ENCODE peak calls at places on chromosomes 2 and 18, in five cellular contexts. T, D, E, N and I are unnamed samples.
A peak's percentile ranks its signal among the peaks of the same experiment; 100 is the strongest.

GRCh38 chr2:60738679-60739078 is 17.4 kb upstream of the PAPOLG start:
- DNase-seq in T (no peak), D (no peak), E (no peak), N (no peak), I (no peak)

GRCh38 chr2:164456599-164456998 is 164.7 kb downstream of the GRB14 start:
- DNase-seq in T (peak; percentile 57), D (no peak), E (peak; percentile 22), N (no peak), I (no peak)

GRCh38 chr2:172090947-172091625 is 5.8 kb downstream of the DLX1 start:
- DNase-seq in T (no peak), D (no peak), E (no peak), N (peak; percentile 26), I (no peak)

GRCh38 chr2:239114119-239114581 is 266.3 kb downstream of the TWIST2 start:
- DNase-seq in T (peak; percentile 37), D (peak; percentile 51), E (peak; percentile 28), N (peak; percentile 45), I (peak; percentile 63)

GRCh38 chr2:79122676-79123075 is 2.4 kb downstream of the REG1A start:
- DNase-seq in T (no peak), D (no peak), E (no peak), N (no peak), I (no peak)

GRCh38 chr2:36770542-36771287 is 74.2 kb downstream of the VIT start:
- DNase-seq in T (no peak), D (peak; percentile 45), E (peak; percentile 29), N (peak; percentile 95), I (peak; percentile 43)

GRCh38 chr2:127158614-127159290 is 51.8 kb upstream of the BIN1 start:
- DNase-seq in T (no peak), D (no peak), E (no peak), N (no peak), I (no peak)

GRCh38 chr2:136386046-136386445 is 268.1 kb upstream of the CXCR4 start:
- DNase-seq in T (no peak), D (peak; percentile 34), E (no peak), N (no peak), I (peak; percentile 8)

GRCh38 chr2:134379293-134379692 is 125.4 kb downstream of the MGAT5 start:
- DNase-seq in T (no peak), D (no peak), E (no peak), N (no peak), I (peak; percentile 30)

GRCh38 chr2:213490087-213490486 is 205.8 kb downstream of the SPAG16 start:
- DNase-seq in T (no peak), D (no peak), E (peak; percentile 9), N (no peak), I (no peak)

GRCh38 chr18:7908686-7909299 is 341.7 kb downstream of the PTPRM start:
- DNase-seq in T (no peak), D (no peak), E (no peak), N (no peak), I (no peak)

DNA sequence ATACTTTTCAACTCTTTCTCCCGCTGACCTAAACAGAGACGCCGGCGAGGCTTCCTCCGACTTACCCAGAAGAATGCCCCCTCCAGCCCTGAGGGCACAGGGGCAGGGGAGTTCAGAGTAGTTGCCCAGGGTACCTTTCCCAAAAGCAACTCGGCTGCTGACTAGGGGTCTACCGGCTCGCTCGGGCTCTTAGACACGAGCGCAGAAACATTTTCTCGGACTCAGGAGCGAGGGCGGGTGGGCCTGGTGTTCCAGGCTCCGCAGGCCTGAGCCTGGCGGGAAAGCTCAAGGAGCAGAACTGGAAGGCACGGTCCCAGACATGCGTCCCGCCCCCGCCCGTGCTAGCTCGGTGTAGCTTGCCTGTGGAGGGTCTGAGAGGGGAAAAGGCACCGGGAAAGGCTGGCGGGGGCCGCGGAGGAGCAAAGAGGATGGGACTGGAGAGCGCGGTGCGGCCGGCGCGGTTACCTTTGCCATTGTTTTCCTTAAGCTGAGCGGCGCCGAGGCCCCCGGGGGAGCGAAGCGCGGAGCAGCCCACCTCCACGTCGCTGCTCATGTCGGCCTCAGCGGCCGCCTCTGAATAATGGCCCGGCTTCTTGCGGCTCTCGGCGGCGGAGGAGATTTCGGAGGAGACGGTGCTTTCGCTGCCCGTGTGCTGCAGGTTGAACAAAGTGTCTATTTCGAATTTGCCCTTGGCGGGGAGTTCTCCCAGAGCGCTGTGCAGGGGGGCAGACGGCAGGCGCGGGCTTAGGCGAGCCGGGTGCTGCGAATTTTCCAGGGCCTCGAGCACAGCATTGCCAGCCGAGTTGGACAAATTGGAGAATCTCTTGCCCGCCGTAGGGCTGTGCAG is 654 bp downstream of the EVX2 start:
- DNase-seq in T (no peak), D (no peak), E (no peak), N (peak; percentile 67), I (no peak)
- H3K4me3 ChIP-seq in T (no peak overlapping the region), D (no peak overlapping the region), E (peak overlapping the region; percentile 53), N (no peak overlapping the region), I (no peak overlapping the region)

DNA sequence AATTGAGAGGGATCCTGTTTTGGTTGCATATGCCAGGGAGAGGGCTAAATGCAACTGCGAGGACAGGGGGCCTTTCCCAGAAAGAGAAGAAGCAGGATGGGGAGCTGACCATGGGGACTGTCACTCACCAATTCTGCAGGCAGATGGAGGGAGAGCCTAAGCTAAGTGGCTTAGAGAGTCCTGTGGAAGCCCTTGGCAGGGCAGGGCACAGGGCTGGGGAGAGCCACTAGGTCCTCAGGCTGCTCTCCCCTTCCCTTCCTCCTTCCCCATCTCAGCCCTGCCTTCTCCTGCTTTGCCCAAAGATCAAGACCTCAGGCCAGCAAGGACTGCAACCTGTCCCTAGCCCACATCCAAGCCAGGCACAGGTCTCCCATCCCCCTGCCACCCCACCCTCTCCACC is 24.4 kb upstream of the CATIP start:
- DNase-seq in T (no peak), D (no peak), E (no peak), N (no peak), I (no peak)
- H3K4me3 ChIP-seq in T (no peak overlapping the region), D (no peak overlapping the region), E (no peak overlapping the region), N (no peak overlapping the region), I (no peak overlapping the region)

GRCh38 chr2:189527812-189528591 is 52.6 kb downstream of the SLC40A1 start:
- DNase-seq in T (no peak), D (no peak), E (no peak), N (no peak), I (no peak)
- H3K4me3 ChIP-seq in T (no peak overlapping the region), D (no peak overlapping the region), E (no peak overlapping the region), N (no peak overlapping the region), I (no peak overlapping the region)

GRCh38 chr2:199955007-199955338 is 318 bp downstream of the TYW5 start:
- DNase-seq in T (no peak), D (no peak), E (no peak), N (no peak), I (peak; percentile 58)

GRCh38 chr2:199955339-199956061 is at the start of the genes MAIP1 and TYW5:
- DNase-seq in T (peak; percentile 88), D (peak; percentile 84), E (peak; percentile 90), N (peak; percentile 93), I (peak; percentile 89)

GRCh38 chr2:199962203-199962602 is 6.8 kb downstream of the MAIP1 start:
- DNase-seq in T (no peak), D (no peak), E (no peak), N (no peak), I (no peak)

GRCh38 chr2:199956062-199956380 is 639 bp downstream of the MAIP1 start:
- DNase-seq in T (no peak), D (no peak), E (no peak), N (no peak), I (no peak)

DNA sequence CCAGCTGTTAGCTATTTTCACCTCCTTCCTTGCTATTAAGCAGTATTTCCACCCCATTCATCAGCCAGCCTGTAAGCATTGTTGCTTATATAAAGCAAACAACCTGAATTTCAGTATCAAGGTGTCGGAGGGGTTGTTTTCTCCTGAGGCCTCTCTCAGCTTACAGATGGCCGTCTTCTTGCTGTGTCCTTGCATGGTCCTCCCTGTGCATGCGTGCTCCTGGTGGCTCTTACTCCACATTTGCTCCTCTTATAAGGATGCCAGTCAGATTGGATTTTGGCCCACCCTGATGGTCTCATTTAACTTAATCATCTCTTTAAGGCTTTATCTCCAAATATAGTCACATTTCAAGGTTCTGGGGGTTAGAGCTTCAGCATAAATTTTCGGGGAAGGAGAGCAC is 2.6 kb downstream of the MAIP1 start:
- DNase-seq in T (no peak), D (no peak), E (no peak), N (no peak), I (no peak)
- H3K4me3 ChIP-seq in T (no peak overlapping the region), D (no peak overlapping the region), E (no peak overlapping the region), N (no peak overlapping the region), I (no peak overlapping the region)

GRCh38 chr18:48136051-48136543 is 205.6 kb upstream of the SMAD2 start:
- DNase-seq in T (no peak), D (no peak), E (no peak), N (no peak), I (no peak)
- H3K4me3 ChIP-seq in T (no peak overlapping the region), D (no peak overlapping the region), E (peak overlapping the region; percentile 61), N (peak overlapping the region; percentile 23), I (peak overlapping the region; percentile 37)

GRCh38 chr2:20186855-20187187 is 38.1 kb downstream of the SDC1 start:
- DNase-seq in T (no peak), D (no peak), E (no peak), N (no peak), I (no peak)

GRCh38 chr2:20184067-20184938 is 40.6 kb downstream of the SDC1 start:
- DNase-seq in T (peak; percentile 75), D (peak; percentile 69), E (peak; percentile 73), N (peak; percentile 61), I (peak; percentile 63)

GRCh38 chr2:20187331-20187730 is 37.6 kb downstream of the SDC1 start:
- DNase-seq in T (no peak), D (no peak), E (no peak), N (no peak), I (no peak)

GRCh38 chr2:20186078-20186854 is 38.7 kb downstream of the SDC1 start:
- DNase-seq in T (peak; percentile 75), D (no peak), E (peak; percentile 88), N (peak; percentile 88), I (no peak)

GRCh38 chr2:20185176-20186022 is 39.5 kb downstream of the SDC1 start:
- DNase-seq in T (peak; percentile 88), D (no peak), E (no peak), N (no peak), I (no peak)
- H3K4me3 ChIP-seq in T (no peak overlapping the region), D (no peak overlapping the region), E (no peak overlapping the region), N (no peak overlapping the region), I (no peak overlapping the region)

GRCh38 chr2:173435574-173435973 is 80.9 kb downstream of the CDCA7 start:
- DNase-seq in T (no peak), D (no peak), E (no peak), N (no peak), I (no peak)

GRCh38 chr2:173436088-173436487 is 81.4 kb downstream of the CDCA7 start:
- DNase-seq in T (no peak), D (no peak), E (no peak), N (no peak), I (no peak)

GRCh38 chr2:173434729-173435345 is 80.2 kb downstream of the CDCA7 start:
- DNase-seq in T (no peak), D (no peak), E (no peak), N (no peak), I (no peak)

GRCh38 chr2:173431191-173431590 is 76.5 kb downstream of the CDCA7 start:
- DNase-seq in T (no peak), D (no peak), E (no peak), N (no peak), I (no peak)

GRCh38 chr2:173432049-173432754 is 77.5 kb downstream of the CDCA7 start:
- DNase-seq in T (peak; percentile 19), D (no peak), E (no peak), N (no peak), I (peak; percentile 55)
- H3K4me3 ChIP-seq in T (no peak overlapping the region), D (no peak overlapping the region), E (no peak overlapping the region), N (no peak overlapping the region), I (no peak overlapping the region)